ENCODE peak calls at places on chromosomes 16 and 17, in ten cellular contexts. B is lung, L is PC-3, F is endothelial cell of umbilical vein, O is stomach, R is bronchial epithelial cell, U is AG09309, S is astrocyte of the spinal cord, Q is lower lobe of right lung, C is progenitor cell of endocrine pancreas. E is an unnamed sample.

GRCh38 chr17:9174779-9175574 is 153.7 kb downstream of the NTN1 start:
- DNase-seq in R (no peak), L (no peak), S (no peak), F (no peak), O (peak), C (no peak), U (no peak), B (no peak), Q (peak), E (no peak)

GRCh38 chr16:85398050-85398451 is 215.1 kb upstream of the GSE1 start:
- DNase-seq in R (no peak), F (no peak), S (no peak), U (no peak), Q (peak), C (no peak), L (no peak), O (no peak), B (no peak), E (no peak)

GRCh38 chr17:14320734-14321475 is 20.0 kb downstream of the HS3ST3B1 start:
- DNase-seq in S (peak), U (no peak), Q (no peak), C (no peak), O (no peak), F (no peak), B (no peak), R (no peak), L (no peak), E (no peak)

GRCh38 chr17:67528751-67529436 is 151.8 kb downstream of the PITPNC1 start:
- DNase-seq in F (peak), L (peak), C (peak), Q (peak), U (peak), R (peak), S (peak), B (peak), O (peak), E (peak)

GRCh38 chr16:12513057-12513790 is 290.5 kb downstream of the CPPED1 start:
- DNase-seq in R (no peak), F (no peak), U (no peak), Q (no peak), C (no peak), B (no peak), L (no peak), O (no peak), S (no peak), E (no peak)

GRCh38 chr16:83899272-83899897 is 470 bp downstream of the MLYCD start:
- DNase-seq in L (peak), O (peak), R (peak), U (no peak), F (peak), C (peak), S (peak), B (peak), Q (peak), E (peak)

GRCh38 chr16:50546125-50546524 is 2.1 kb upstream of the NKD1 start:
- DNase-seq in S (no peak), C (no peak), L (no peak), R (peak), F (no peak), Q (no peak), B (no peak), O (no peak), U (no peak), E (no peak)

GRCh38 chr17:45150911-45151809 is 2.9 kb downstream of the HEXIM1 start:
- DNase-seq in U (no peak), R (no peak), Q (no peak), S (no peak), F (peak), L (no peak), C (no peak), B (no peak), O (no peak), E (no peak)

GRCh38 chr16:69017036-69017783 is 88.2 kb upstream of the HAS3 start:
- DNase-seq in R (peak), O (no peak), F (peak), L (peak), S (peak), C (no peak), Q (no peak), B (no peak), U (peak), E (peak)

GRCh38 chr17:79024901-79025737 is 1.1 kb downstream of the C1QTNF1 start:
- DNase-seq in U (no peak), F (no peak), R (no peak), Q (no peak), C (no peak), S (no peak), B (no peak), L (peak), O (peak), E (peak)

GRCh38 chr16:89320717-89321501 is 103.4 kb downstream of the ZNF778 start:
- DNase-seq in U (no peak), B (no peak), O (peak), R (peak), L (peak), S (peak), C (no peak), F (no peak), Q (peak), E (peak)

GRCh38 chr16:84547539-84548058 is 43.1 kb upstream of the MEAK7 start:
- DNase-seq in O (no peak), C (no peak), B (no peak), U (no peak), F (no peak), S (no peak), L (no peak), Q (peak), R (no peak), E (no peak)

DNA sequence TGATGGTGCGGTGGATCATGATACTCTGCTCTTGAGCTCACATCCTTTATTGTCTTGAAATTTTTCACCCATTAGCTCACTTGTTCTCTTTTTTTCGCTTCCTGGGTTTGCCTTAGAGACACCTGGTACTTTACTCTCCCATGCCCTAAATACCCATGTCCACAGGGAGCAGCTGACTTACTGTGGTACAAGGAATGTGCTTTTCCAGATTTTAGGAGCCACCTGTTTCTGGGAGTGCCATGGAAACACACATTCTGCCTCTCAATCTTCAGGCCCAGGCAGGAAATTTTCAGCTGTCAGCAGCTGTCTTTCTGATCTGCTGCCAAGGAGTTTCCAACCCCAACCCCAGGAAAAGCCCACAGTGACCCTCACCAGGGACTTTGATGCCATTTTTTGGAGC is 18.9 kb downstream of the RBFOX1 start:
- DNase-seq in U (no peak), F (no peak), R (no peak), L (no peak), C (no peak), S (no peak), B (no peak), Q (no peak), O (no peak), E (no peak)
- TF ChIP-seq CTCF in U (no peak), F (no peak), R (no peak), L (no peak), C (no peak), S (no peak), B (no peak), Q (no peak), O (no peak), E (no peak)

GRCh38 chr17:50135316-50136095 is 5.5 kb upstream of the SAMD14 start:
- DNase-seq in C (no peak), Q (no peak), F (no peak), U (no peak), R (no peak), L (no peak), S (no peak), O (no peak), B (no peak), E (no peak)

GRCh38 chr17:50136096-50136687 is 6.2 kb upstream of the SAMD14 start:
- DNase-seq in O (no peak), L (no peak), B (no peak), C (no peak), U (no peak), Q (no peak), F (no peak), S (no peak), R (no peak), E (no peak)

GRCh38 chr17:50133769-50134099 is 3.8 kb upstream of the SAMD14 start:
- DNase-seq in S (no peak), B (no peak), O (no peak), L (no peak), R (no peak), Q (no peak), U (no peak), C (no peak), F (no peak), E (no peak)

GRCh38 chr17:50133028-50133768 is 3.2 kb upstream of the SAMD14 start:
- DNase-seq in C (no peak), B (no peak), L (peak), F (no peak), R (no peak), S (no peak), U (no peak), Q (no peak), O (no peak), E (no peak)

DNA sequence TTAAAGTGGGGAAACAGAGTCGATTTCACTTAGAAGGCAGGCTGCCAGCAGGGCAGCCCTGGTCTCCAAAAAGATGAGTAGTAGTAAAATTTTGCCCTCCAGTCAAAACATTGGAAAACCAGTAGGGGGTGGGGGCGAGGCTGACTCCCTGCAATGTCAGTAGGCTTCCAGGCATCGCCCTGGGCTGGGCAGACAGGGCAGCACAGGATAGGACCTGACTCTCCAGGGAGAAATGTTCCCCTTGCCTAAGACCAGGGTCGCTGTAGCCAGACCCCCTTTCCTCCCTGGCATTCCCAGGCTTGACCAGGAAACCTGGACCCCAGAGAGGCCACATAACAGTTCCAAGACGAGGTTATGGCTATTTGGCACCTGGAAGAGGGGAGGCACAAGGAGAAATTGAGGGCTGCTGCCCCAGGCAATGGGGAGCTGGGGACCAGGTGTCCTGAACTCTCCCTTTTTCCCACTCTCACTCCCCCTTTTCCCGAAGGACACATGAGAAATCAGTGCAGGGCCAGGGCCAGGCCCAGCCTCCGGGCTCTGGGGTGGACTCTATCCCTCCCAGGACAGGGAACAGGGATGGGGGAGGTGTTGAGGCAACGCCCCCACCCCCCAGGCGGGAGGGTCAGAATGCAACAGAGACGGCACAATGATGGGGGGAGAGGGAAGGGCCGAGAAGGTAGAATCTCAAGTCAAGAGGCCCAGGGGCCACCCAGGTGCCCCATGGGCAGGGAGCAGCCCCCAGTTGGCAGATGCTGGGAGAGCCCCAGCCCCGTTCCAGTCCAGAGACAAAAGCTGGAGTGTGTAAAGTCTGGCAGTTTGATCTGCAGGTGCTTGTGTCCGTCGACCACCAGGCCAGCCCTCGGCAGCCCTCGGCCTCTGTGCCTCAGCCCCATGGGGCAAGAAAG is 4.5 kb upstream of the SAMD14 start:
- DNase-seq in F (no peak), L (no peak), O (no peak), R (no peak), Q (no peak), U (no peak), B (no peak), S (no peak), C (no peak), E (no peak)
- TF ChIP-seq CTCF in F (no peak), L (peak), O (no peak), R (no peak), Q (no peak), U (peak), B (no peak), S (no peak), C (no peak), E (no peak)

GRCh38 chr16:23013484-23013883 is 135.8 kb downstream of the USP31 start:
- DNase-seq in U (no peak), B (no peak), C (no peak), F (peak), L (peak), Q (no peak), R (peak), O (no peak), S (no peak), E (peak)
- TF ChIP-seq CTCF in U (no peak), B (no peak), C (peak), F (no peak), L (peak), Q (no peak), R (peak), O (no peak), S (no peak), E (peak)

DNA sequence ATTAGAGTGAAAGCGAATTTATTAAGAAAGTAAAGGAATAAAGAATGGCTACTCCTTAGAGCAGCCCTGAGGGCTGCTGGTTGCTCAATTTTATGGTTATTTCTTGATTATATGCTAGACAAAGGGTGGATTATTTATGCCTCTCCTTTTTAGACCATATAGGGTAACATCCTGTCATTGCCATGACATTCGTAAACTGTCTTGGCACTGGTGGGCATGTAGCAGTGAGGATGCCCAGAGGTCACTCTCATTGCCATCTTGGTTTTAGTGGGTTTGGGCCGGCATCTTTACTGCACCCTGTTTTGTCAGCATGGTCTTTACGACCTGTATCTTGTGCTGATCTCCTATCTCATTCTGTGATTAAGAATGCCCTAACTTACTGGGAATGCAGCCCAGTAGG is 58.2 kb downstream of the TANC2 start:
- DNase-seq in U (no peak), B (no peak), C (no peak), O (no peak), Q (no peak), F (no peak), R (no peak), L (no peak), S (no peak), E (no peak)
- TF ChIP-seq CTCF in U (no peak), B (no peak), C (no peak), O (no peak), Q (no peak), F (no peak), R (no peak), L (no peak), S (no peak), E (no peak)